ENCODE peak calls at places on chromosomes 13 and 19, in five cellular contexts. A is small intestine; I is keratinocyte; O is CD4-positive, CD25-positive, alpha-beta regulatory T cell; T is right lobe of liver. C is an unnamed sample.

GRCh38 chr13:112638919-112639318 is 50.9 kb upstream of the ATP11A start:
- DNase-seq in I (no peak), T (no peak), A (no peak), O (no peak), C (no peak)

GRCh38 chr19:47348819-47349795 is at the start of gene DHX34:
- DNase-seq in T (peak; percentile 99), O (peak; percentile 99), I (peak; percentile 98), A (peak; percentile 99), C (peak; percentile 100)

GRCh38 chr19:406999-407491 is 1.9 kb downstream of the C2CD4C start:
- DNase-seq in O (no peak), T (peak; percentile 51), A (no peak), I (no peak), C (no peak)

GRCh38 chr19:38660724-38661123 is 13.3 kb downstream of the ACTN4 start:
- DNase-seq in I (no peak), A (no peak), T (no peak), O (no peak), C (no peak)

GRCh38 chr13:73608731-73609485 is 525.3 kb downstream of the KLF12 start:
- DNase-seq in I (no peak), T (no peak), A (no peak), O (no peak), C (no peak)

GRCh38 chr19:17775991-17776803 is 18.7 kb upstream of the B3GNT3 start:
- DNase-seq in O (no peak), A (no peak), I (no peak), T (no peak), C (no peak)

GRCh38 chr19:11279505-11280236 is 16.3 kb upstream of the TSPAN16 start:
- DNase-seq in T (no peak), A (no peak), I (no peak), O (peak; percentile 31), C (no peak)

GRCh38 chr13:112783946-112784500 is 94.2 kb downstream of the ATP11A start:
- DNase-seq in T (no peak), I (no peak), O (no peak), A (no peak), C (no peak)

GRCh38 chr13:102721800-102722231 is 27.0 kb upstream of the METTL21C start:
- DNase-seq in O (no peak), I (no peak), T (peak; percentile 70), A (no peak), C (no peak)

GRCh38 chr19:23851966-23852365 is 62.7 kb upstream of the ZNF726 start:
- DNase-seq in I (no peak), A (no peak), O (no peak), T (no peak), C (no peak)

GRCh38 chr19:14443632-14444216 is 10.6 kb downstream of the PKN1 start:
- DNase-seq in T (no peak), I (no peak), O (no peak), A (no peak), C (no peak)
- H3K36me3 ChIP-seq in T (peaks cover 33% of the 10 kb centered on the region), I (no peaks in the 10 kb centered on the region), O (peaks cover 65% of the 10 kb centered on the region), A (no peaks in the 10 kb centered on the region), C (peaks cover 62% of the 10 kb centered on the region)

GRCh38 chr19:15248106-15248505 is 15.9 kb upstream of the EPHX3 start:
- DNase-seq in T (no peak), I (no peak), A (no peak), O (no peak), C (no peak)
- H3K36me3 ChIP-seq in T (peaks cover 38% of the 10 kb centered on the region), I (peaks cover 58% of the 10 kb centered on the region), A (peaks cover 18% of the 10 kb centered on the region), O (peaks cover 93% of the 10 kb centered on the region), C (peaks cover 39% of the 10 kb centered on the region)

GRCh38 chr19:36072081-36072480 is 17.4 kb downstream of the WDR62 start:
- DNase-seq in A (no peak), T (no peak), O (no peak), I (no peak), C (no peak)

GRCh38 chr19:36064829-36065228 is 10.1 kb downstream of the WDR62 start:
- DNase-seq in A (no peak), T (no peak), I (no peak), O (no peak), C (no peak)

GRCh38 chr19:36073121-36073876 is 18.6 kb downstream of the WDR62 start:
- DNase-seq in I (no peak), A (peak; percentile 47), T (no peak), O (no peak), C (no peak)

GRCh38 chr19:36067681-36068080 is 13.0 kb downstream of the WDR62 start:
- DNase-seq in O (no peak), T (no peak), I (no peak), A (no peak), C (no peak)
- H3K36me3 ChIP-seq in O (no peaks in the 10 kb centered on the region), T (no peaks in the 10 kb centered on the region), I (peaks cover 17% of the 10 kb centered on the region), A (no peaks in the 10 kb centered on the region), C (no peaks in the 10 kb centered on the region)

DNA sequence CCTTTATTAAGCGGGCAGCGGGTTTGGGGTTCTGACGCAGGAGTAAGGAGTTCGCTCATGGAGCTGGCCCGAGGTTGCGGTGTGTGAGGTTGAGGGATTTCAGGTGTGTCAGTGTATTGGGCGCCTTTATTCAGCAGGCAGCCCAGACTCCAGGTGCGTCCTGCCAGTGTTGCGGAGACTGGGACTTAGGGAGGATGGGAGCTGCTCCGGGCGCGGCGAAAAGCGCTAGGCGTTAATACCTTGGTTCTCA is 785 bp downstream of the RPL36 start:
- DNase-seq in O (no peak), I (no peak), A (peak; percentile 32), T (no peak), C (no peak)
- H3K36me3 ChIP-seq in O (peaks cover 35% of the 10 kb centered on the region), I (peaks cover 44% of the 10 kb centered on the region), A (peaks cover 3% of the 10 kb centered on the region), T (peaks cover 25% of the 10 kb centered on the region), C (peaks cover 43% of the 10 kb centered on the region)

C was measured in sigmoid colon.